ENCODE peak calls at places on chromosomes 5 and 9, in ten cellular contexts. D is sciatic nerve; E is GF-D8; X is renal cortical epithelial cell; Q is omental fat pad; R is nucleus accumbens; H is left lobe of liver; I is activated CD4-positive, alpha-beta T cell treated with anti-CD3 and anti-CD28 coated beads, Interleukin-2, amount 50 U/mL, for 1 hour; Z is AG04450; G is stimulated activated naive CD8-positive, alpha-beta T cell treated with anti-CD3 and anti-CD28 coated beads, Interleukin-15, Interleukin-2, amounts not matched to agents 100 U/mL and 50 U/mL, for 24 hours. B is an unnamed sample.

GRCh38 chr5:141850183-141850768 is 27.9 kb downstream of the PCDH1 start:
- DNase-seq in D (no peak), E (no peak), X (no peak), Q (no peak), R (peak; percentile 65), H (no peak), I (peak; percentile 36), Z (no peak), G (peak; percentile 50), B (no peak)

GRCh38 chr5:76514254-76514653 is 108.9 kb downstream of the F2RL2 start:
- DNase-seq in D (no peak), E (no peak), X (no peak), Q (no peak), R (no peak), H (no peak), I (no peak), Z (no peak), G (no peak), B (no peak)

GRCh38 chr5:136018814-136019777 is 9.7 kb upstream of the TGFBI start:
- DNase-seq in D (no peak), E (no peak), X (no peak), Q (no peak), R (no peak), H (peak; percentile 90), I (no peak), Z (peak; percentile 97), G (no peak), B (peak; percentile 75)

GRCh38 chr5:428219-428618 is 14.8 kb upstream of the EXOC3 start:
- DNase-seq in D (peak; percentile 53), E (no peak), X (no peak), Q (no peak), R (no peak), H (no peak), I (no peak), Z (no peak), G (no peak), B (no peak)

GRCh38 chr9:109556061-109556460 is 58.0 kb upstream of the PTPN3 start:
- DNase-seq in D (no peak), E (no peak), X (peak; percentile 91), Q (no peak), R (no peak), H (no peak), I (no peak), Z (no peak), G (no peak), B (peak; percentile 98)

GRCh38 chr9:20990867-20991266 is 40.6 kb downstream of the HACD4 start:
- DNase-seq in D (no peak), E (peak; percentile 80), X (no peak), Q (no peak), R (no peak), H (no peak), I (no peak), Z (no peak), G (no peak), B (no peak)

GRCh38 chr5:126635585-126635984 is 34.8 kb downstream of the PHAX start:
- DNase-seq in D (no peak), E (no peak), X (no peak), Q (no peak), R (no peak), H (no peak), I (no peak), Z (no peak), G (no peak), B (no peak)

GRCh38 chr9:102054811-102055210 is 316.4 kb upstream of the GRIN3A start:
- DNase-seq in D (no peak), E (no peak), X (peak; percentile 72), Q (no peak), R (no peak), H (no peak), I (no peak), Z (no peak), G (no peak), B (no peak)

GRCh38 chr9:89667730-89668129 is 62.9 kb downstream of the GADD45G start:
- DNase-seq in D (no peak), E (no peak), X (no peak), Q (no peak), R (no peak), H (peak; percentile 75), I (no peak), Z (no peak), G (no peak), B (no peak)

GRCh38 chr5:35082530-35082929 is 34.8 kb upstream of the AGXT2 start:
- DNase-seq in D (no peak), E (no peak), X (peak; percentile 7), Q (no peak), R (no peak), H (no peak), I (no peak), Z (no peak), G (no peak), B (no peak)

GRCh38 chr5:122311888-122312669 is at the start of gene SNCAIP:
- DNase-seq in D (peak; percentile 62), E (no peak), X (no peak), Q (no peak), R (peak; percentile 69), H (peak; percentile 49), I (no peak), Z (no peak), G (peak; percentile 4), B (peak; percentile 9)

GRCh38 chr5:37723147-37723961 is 116.5 kb downstream of the GDNF start:
- DNase-seq in D (no peak), E (no peak), X (peak; percentile 76), Q (no peak), R (peak; percentile 42), H (no peak), I (no peak), Z (no peak), G (peak; percentile 33), B (no peak)

GRCh38 chr5:78594014-78594413 is 54.6 kb downstream of the LHFPL2 start:
- DNase-seq in D (no peak), E (no peak), X (no peak), Q (no peak), R (no peak), H (no peak), I (no peak), Z (no peak), G (no peak), B (no peak)

GRCh38 chr5:157449011-157449723 is 10.8 kb upstream of the NIPAL4 start:
- DNase-seq in D (no peak), E (no peak), X (no peak), Q (no peak), R (peak; percentile 53), H (no peak), I (no peak), Z (no peak), G (no peak), B (no peak)

GRCh38 chr5:75622564-75622963 is 11.3 kb downstream of the ANKDD1B start:
- DNase-seq in D (no peak), E (no peak), X (peak; percentile 92), Q (no peak), R (no peak), H (peak; percentile 46), I (no peak), Z (no peak), G (no peak), B (peak; percentile 97)

GRCh38 chr9:22201256-22201655 is 192.2 kb upstream of the CDKN2B start:
- DNase-seq in D (no peak), E (no peak), X (peak; percentile 88), Q (no peak), R (no peak), H (no peak), I (no peak), Z (no peak), G (no peak), B (no peak)

GRCh38 chr9:107275530-107275929 is 7.5 kb upstream of the RAD23B start:
- DNase-seq in D (no peak), E (no peak), X (no peak), Q (no peak), R (no peak), H (no peak), I (no peak), Z (no peak), G (no peak), B (no peak)

GRCh38 chr9:113853333-113853732 is 22.8 kb upstream of the ZNF618 start:
- DNase-seq in D (no peak), E (no peak), X (peak; percentile 41), Q (no peak), R (no peak), H (no peak), I (no peak), Z (no peak), G (no peak), B (no peak)

GRCh38 chr9:133793471-133793870 is 55.3 kb upstream of the SARDH start:
- DNase-seq in D (no peak), E (no peak), X (no peak), Q (no peak), R (no peak), H (no peak), I (no peak), Z (no peak), G (no peak), B (no peak)

GRCh38 chr5:53970510-53970909 is 339.9 kb downstream of the ARL15 start:
- DNase-seq in D (no peak), E (no peak), X (no peak), Q (no peak), R (no peak), H (no peak), I (no peak), Z (no peak), G (no peak), B (no peak)

GRCh38 chr9:38144421-38144820 is 75.4 kb upstream of the SHB start:
- DNase-seq in D (peak; percentile 5), E (no peak), X (peak; percentile 59), Q (no peak), R (no peak), H (no peak), I (no peak), Z (no peak), G (no peak), B (peak; percentile 33)

GRCh38 chr9:37902804-37903580 is 935 bp downstream of the SLC25A51 start:
- DNase-seq in D (no peak), E (no peak), X (peak; percentile 57), Q (no peak), R (no peak), H (no peak), I (no peak), Z (no peak), G (no peak), B (no peak)

GRCh38 chr9:96344458-96345180 is 38.9 kb downstream of the SLC35D2 start:
- DNase-seq in D (no peak), E (no peak), X (peak; percentile 98), Q (no peak), R (peak; percentile 68), H (peak; percentile 15), I (no peak), Z (peak; percentile 87), G (no peak), B (peak; percentile 87)

GRCh38 chr9:27407491-27407890 is 110.5 kb upstream of the EQTN start:
- DNase-seq in D (no peak), E (no peak), X (no peak), Q (no peak), R (no peak), H (no peak), I (no peak), Z (no peak), G (no peak), B (no peak)

GRCh38 chr9:38202335-38202938 is 133.4 kb upstream of the SHB start:
- DNase-seq in D (no peak), E (no peak), X (no peak), Q (no peak), R (no peak), H (no peak), I (no peak), Z (no peak), G (no peak), B (no peak)

GRCh38 chr5:154371687-154372086 is 74.1 kb upstream of the SAP30L start:
- DNase-seq in D (no peak), E (no peak), X (peak; percentile 46), Q (no peak), R (no peak), H (no peak), I (no peak), Z (peak; percentile 73), G (no peak), B (peak; percentile 46)

GRCh38 chr5:134432677-134433359 is 21.1 kb upstream of the CDKN2AIPNL start:
- DNase-seq in D (no peak), E (no peak), X (no peak), Q (no peak), R (peak; percentile 74), H (no peak), I (no peak), Z (no peak), G (no peak), B (no peak)

GRCh38 chr5:91690921-91691320 is 307.8 kb upstream of the ARRDC3 start:
- DNase-seq in D (no peak), E (no peak), X (no peak), Q (no peak), R (no peak), H (no peak), I (no peak), Z (no peak), G (no peak), B (no peak)